ENCODE peak calls at places on chromosomes 3 and 15, in ten cellular contexts. One of them, this sample, is unnamed.

GRCh38 chr15:97189152-97189551 is 771.4 kb upstream of the ARRDC4 start:
- DNase-seq in foreskin fibroblast: no peak
- DNase-seq in ELR: peak; percentile 58
- DNase-seq in GM18507: no peak
- DNase-seq in fibroblast of lung: peak; percentile 0
- DNase-seq in GM23248: no peak
- DNase-seq in fibroblast of villous mesenchyme: peak; percentile 42
- DNase-seq in germinal center: no peak
- DNase-seq in lung microvascular endothelial cell: no peak
- DNase-seq in H4: no peak
- DNase-seq in this sample: no peak

GRCh38 chr15:63495780-63496179 is 8.6 kb upstream of the USP3 start:
- DNase-seq in foreskin fibroblast: no peak
- DNase-seq in ELR: no peak
- DNase-seq in GM18507: no peak
- DNase-seq in fibroblast of lung: no peak
- DNase-seq in GM23248: no peak
- DNase-seq in fibroblast of villous mesenchyme: no peak
- DNase-seq in germinal center: no peak
- DNase-seq in lung microvascular endothelial cell: no peak
- DNase-seq in H4: no peak
- DNase-seq in this sample: no peak

GRCh38 chr3:140292684-140293083 is 357.7 kb downstream of the CLSTN2 start:
- DNase-seq in foreskin fibroblast: peak; percentile 62
- DNase-seq in ELR: peak; percentile 37
- DNase-seq in GM18507: no peak
- DNase-seq in fibroblast of lung: peak; percentile 96
- DNase-seq in GM23248: peak; percentile 98
- DNase-seq in fibroblast of villous mesenchyme: peak; percentile 65
- DNase-seq in germinal center: no peak
- DNase-seq in lung microvascular endothelial cell: no peak
- DNase-seq in H4: peak; percentile 99
- DNase-seq in this sample: no peak

GRCh38 chr3:50353231-50354004 is 2.8 kb downstream of the CYB561D2 start:
- DNase-seq in foreskin fibroblast: no peak
- DNase-seq in ELR: no peak
- DNase-seq in GM18507: no peak
- DNase-seq in fibroblast of lung: no peak
- DNase-seq in GM23248: no peak
- DNase-seq in fibroblast of villous mesenchyme: no peak
- DNase-seq in germinal center: no peak
- DNase-seq in lung microvascular endothelial cell: no peak
- DNase-seq in H4: no peak
- DNase-seq in this sample: no peak

GRCh38 chr3:160472344-160472743 is 22.8 kb upstream of the TRIM59 start:
- DNase-seq in foreskin fibroblast: no peak
- DNase-seq in ELR: peak; percentile 41
- DNase-seq in GM18507: no peak
- DNase-seq in fibroblast of lung: peak; percentile 61
- DNase-seq in GM23248: no peak
- DNase-seq in fibroblast of villous mesenchyme: no peak
- DNase-seq in germinal center: no peak
- DNase-seq in lung microvascular endothelial cell: no peak
- DNase-seq in H4: no peak
- DNase-seq in this sample: no peak

GRCh38 chr3:128591728-128592426 is 58.7 kb downstream of the RPN1 start:
- DNase-seq in foreskin fibroblast: peak; percentile 9
- DNase-seq in ELR: peak; percentile 33
- DNase-seq in GM18507: no peak
- DNase-seq in fibroblast of lung: no peak
- DNase-seq in GM23248: no peak
- DNase-seq in fibroblast of villous mesenchyme: no peak
- DNase-seq in germinal center: no peak
- DNase-seq in lung microvascular endothelial cell: no peak
- DNase-seq in H4: no peak
- DNase-seq in this sample: no peak

GRCh38 chr15:70308011-70308761 is 210.5 kb upstream of the TLE3 start:
- DNase-seq in foreskin fibroblast: no peak
- DNase-seq in ELR: no peak
- DNase-seq in GM18507: no peak
- DNase-seq in fibroblast of lung: no peak
- DNase-seq in GM23248: no peak
- DNase-seq in fibroblast of villous mesenchyme: no peak
- DNase-seq in germinal center: peak; percentile 61
- DNase-seq in lung microvascular endothelial cell: no peak
- DNase-seq in H4: no peak
- DNase-seq in this sample: peak; percentile 74

GRCh38 chr3:197792019-197792647 is 1.1 kb downstream of the LRCH3 start:
- DNase-seq in foreskin fibroblast: no peak
- DNase-seq in ELR: peak; percentile 48
- DNase-seq in GM18507: no peak
- DNase-seq in fibroblast of lung: peak; percentile 32
- DNase-seq in GM23248: peak; percentile 61
- DNase-seq in fibroblast of villous mesenchyme: peak; percentile 39
- DNase-seq in germinal center: peak; percentile 23
- DNase-seq in lung microvascular endothelial cell: peak; percentile 30
- DNase-seq in H4: no peak
- DNase-seq in this sample: no peak

GRCh38 chr3:33993631-33994030 is 195.2 kb downstream of the PDCD6IP start:
- DNase-seq in foreskin fibroblast: peak; percentile 57
- DNase-seq in ELR: no peak
- DNase-seq in GM18507: no peak
- DNase-seq in fibroblast of lung: peak; percentile 64
- DNase-seq in GM23248: peak; percentile 54
- DNase-seq in fibroblast of villous mesenchyme: no peak
- DNase-seq in germinal center: no peak
- DNase-seq in lung microvascular endothelial cell: no peak
- DNase-seq in H4: no peak
- DNase-seq in this sample: no peak

GRCh38 chr15:58505581-58505980 is 73.8 kb downstream of the LIPC start:
- DNase-seq in foreskin fibroblast: peak; percentile 20
- DNase-seq in ELR: no peak
- DNase-seq in GM18507: no peak
- DNase-seq in fibroblast of lung: peak; percentile 37
- DNase-seq in GM23248: peak; percentile 80
- DNase-seq in fibroblast of villous mesenchyme: no peak
- DNase-seq in germinal center: no peak
- DNase-seq in lung microvascular endothelial cell: no peak
- DNase-seq in H4: no peak
- DNase-seq in this sample: no peak

GRCh38 chr15:82750831-82751181 is 41.1 kb upstream of the AP3B2 start:
- DNase-seq in foreskin fibroblast: no peak
- DNase-seq in ELR: peak; percentile 22
- DNase-seq in GM18507: no peak
- DNase-seq in fibroblast of lung: peak; percentile 24
- DNase-seq in GM23248: peak; percentile 44
- DNase-seq in fibroblast of villous mesenchyme: no peak
- DNase-seq in germinal center: peak; percentile 44
- DNase-seq in lung microvascular endothelial cell: peak; percentile 44
- DNase-seq in H4: peak; percentile 4
- DNase-seq in this sample: peak; percentile 56

GRCh38 chr3:13221491-13221890 is 148.3 kb upstream of the IQSEC1 start:
- DNase-seq in foreskin fibroblast: no peak
- DNase-seq in ELR: no peak
- DNase-seq in GM18507: no peak
- DNase-seq in fibroblast of lung: no peak
- DNase-seq in GM23248: no peak
- DNase-seq in fibroblast of villous mesenchyme: no peak
- DNase-seq in germinal center: no peak
- DNase-seq in lung microvascular endothelial cell: no peak
- DNase-seq in H4: no peak
- DNase-seq in this sample: no peak

GRCh38 chr3:9067352-9067975 is 104.2 kb upstream of the RAD18 start:
- DNase-seq in foreskin fibroblast: peak; percentile 45
- DNase-seq in ELR: peak; percentile 66
- DNase-seq in GM18507: peak; percentile 26
- DNase-seq in fibroblast of lung: peak; percentile 56
- DNase-seq in GM23248: peak; percentile 80
- DNase-seq in fibroblast of villous mesenchyme: peak; percentile 71
- DNase-seq in germinal center: peak; percentile 44
- DNase-seq in lung microvascular endothelial cell: peak; percentile 79
- DNase-seq in H4: peak; percentile 49
- DNase-seq in this sample: peak; percentile 83

GRCh38 chr15:51368307-51368706 is 26.9 kb downstream of the GLDN start:
- DNase-seq in foreskin fibroblast: no peak
- DNase-seq in ELR: no peak
- DNase-seq in GM18507: no peak
- DNase-seq in fibroblast of lung: no peak
- DNase-seq in GM23248: peak; percentile 44
- DNase-seq in fibroblast of villous mesenchyme: no peak
- DNase-seq in germinal center: no peak
- DNase-seq in lung microvascular endothelial cell: no peak
- DNase-seq in H4: no peak
- DNase-seq in this sample: no peak

GRCh38 chr3:183560607-183561006 is 5.1 kb upstream of the KLHL6 start:
- DNase-seq in foreskin fibroblast: no peak
- DNase-seq in ELR: peak; percentile 13
- DNase-seq in GM18507: no peak
- DNase-seq in fibroblast of lung: no peak
- DNase-seq in GM23248: no peak
- DNase-seq in fibroblast of villous mesenchyme: no peak
- DNase-seq in germinal center: no peak
- DNase-seq in lung microvascular endothelial cell: no peak
- DNase-seq in H4: no peak
- DNase-seq in this sample: peak; percentile 84

GRCh38 chr3:11306815-11307589 is 34.8 kb downstream of the ATG7 start:
- DNase-seq in foreskin fibroblast: no peak
- DNase-seq in ELR: peak; percentile 20
- DNase-seq in GM18507: no peak
- DNase-seq in fibroblast of lung: peak; percentile 71
- DNase-seq in GM23248: no peak
- DNase-seq in fibroblast of villous mesenchyme: peak; percentile 28
- DNase-seq in germinal center: no peak
- DNase-seq in lung microvascular endothelial cell: peak; percentile 38
- DNase-seq in H4: no peak
- DNase-seq in this sample: no peak

This sample was measured in Karpas-422.